ENCODE peak calls at places on chromosomes 4 and X, in four cellular contexts. One of them, this sample, is unnamed.

GRCh38 chr4:152401424-152401823 is 134.5 kb downstream of the FBXW7 start:
- DNase-seq in GM12891: no peak
- DNase-seq in anterior cingulate cortex: no peak
- DNase-seq in HFFc6: no peak
- DNase-seq in this sample: no peak

GRCh38 chrX:22922961-22923360 is 76.8 kb upstream of the DDX53 start:
- DNase-seq in GM12891: no peak
- DNase-seq in anterior cingulate cortex: no peak
- DNase-seq in HFFc6: peak; percentile 38
- DNase-seq in this sample: no peak

GRCh38 chrX:102085706-102086105 is 39.8 kb upstream of the TCEAL2 start:
- DNase-seq in HFFc6: peak; percentile 22
- DNase-seq in anterior cingulate cortex: no peak
- DNase-seq in GM12891: no peak
- DNase-seq in this sample: no peak

GRCh38 chr4:4849106-4849505 is 10.4 kb upstream of the MSX1 start:
- DNase-seq in HFFc6: no peak
- DNase-seq in GM12891: no peak
- DNase-seq in anterior cingulate cortex: no peak
- DNase-seq in this sample: no peak

GRCh38 chrX:137549073-137549472 is 16.9 kb upstream of the ZIC3 start:
- DNase-seq in GM12891: no peak
- DNase-seq in anterior cingulate cortex: no peak
- DNase-seq in HFFc6: no peak
- DNase-seq in this sample: no peak

GRCh38 chr4:113094802-113095201 is 45.3 kb downstream of the ANK2 start:
- DNase-seq in anterior cingulate cortex: no peak
- DNase-seq in HFFc6: peak; percentile 6
- DNase-seq in GM12891: peak; percentile 3
- DNase-seq in this sample: no peak

GRCh38 chr4:150583287-150584197 is 1.6 kb downstream of the MAB21L2 start:
- DNase-seq in HFFc6: no peak
- DNase-seq in GM12891: no peak
- DNase-seq in anterior cingulate cortex: peak; percentile 7
- DNase-seq in this sample: no peak

GRCh38 chr4:108210989-108211725 is 42.4 kb upstream of the LEF1 start:
- DNase-seq in GM12891: no peak
- DNase-seq in anterior cingulate cortex: no peak
- DNase-seq in HFFc6: no peak
- DNase-seq in this sample: no peak

GRCh38 chr4:89434364-89434988 is 126.9 kb upstream of the GPRIN3 start:
- DNase-seq in HFFc6: peak; percentile 36
- DNase-seq in anterior cingulate cortex: no peak
- DNase-seq in GM12891: no peak
- DNase-seq in this sample: no peak

GRCh38 chrX:97860206-97860605 is 976.5 kb downstream of the RPA4 start:
- DNase-seq in GM12891: no peak
- DNase-seq in HFFc6: peak; percentile 57
- DNase-seq in anterior cingulate cortex: peak; percentile 1
- DNase-seq in this sample: peak; percentile 11

GRCh38 chrX:26958261-26958660 is 504.9 kb downstream of the PPP4R3C start:
- DNase-seq in GM12891: no peak
- DNase-seq in anterior cingulate cortex: no peak
- DNase-seq in HFFc6: no peak
- DNase-seq in this sample: no peak

GRCh38 chrX:84634201-84634782 is 132.0 kb upstream of the HDX start:
- DNase-seq in anterior cingulate cortex: no peak
- DNase-seq in HFFc6: no peak
- DNase-seq in GM12891: no peak
- DNase-seq in this sample: no peak